ENCODE peak calls at places on chromosome 17, in five cellular contexts. Y, Z, S, B and P are unnamed samples.
A peak's percentile ranks its signal among the peaks of the same experiment; 100 is the strongest.

GRCh38 chr17:27834571-27834970 is 34.2 kb upstream of the NOS2 start:
- DNase-seq in Y (peak; percentile 76), Z (no peak), S (no peak), B (no peak), P (no peak)

GRCh38 chr17:21287703-21288449 is 3.4 kb downstream of the MAP2K3 start:
- DNase-seq in Y (peak; percentile 98), Z (no peak), S (peak; percentile 98), B (peak; percentile 98), P (peak; percentile 88)

GRCh38 chr17:74037320-74037719 is 166.2 kb upstream of the RPL38 start:
- DNase-seq in Y (peak; percentile 33), Z (peak; percentile 29), S (no peak), B (no peak), P (no peak)

GRCh38 chr17:55487727-55488436 is 23.4 kb downstream of the SMIM36 start:
- DNase-seq in Y (no peak), Z (no peak), S (no peak), B (no peak), P (no peak)

GRCh38 chr17:27530791-27531391 is 74.6 kb downstream of the KSR1 start:
- DNase-seq in Y (no peak), Z (no peak), S (no peak), B (no peak), P (peak; percentile 39)

GRCh38 chr17:2244545-2245525 is 58.8 kb downstream of the SMG6 start:
- DNase-seq in Y (peak; percentile 66), Z (peak; percentile 77), S (peak; percentile 93), B (peak; percentile 88), P (peak; percentile 89)

GRCh38 chr17:47929218-47930000 is 12.0 kb upstream of the PNPO start:
- DNase-seq in Y (no peak), Z (no peak), S (no peak), B (no peak), P (no peak)

GRCh38 chr17:73695035-73695738 is 50.9 kb upstream of the SDK2 start:
- DNase-seq in Y (no peak), Z (peak; percentile 0), S (no peak), B (no peak), P (no peak)

GRCh38 chr17:74147966-74148365 is 55.5 kb upstream of the RPL38 start:
- DNase-seq in Y (no peak), Z (no peak), S (no peak), B (no peak), P (no peak)

GRCh38 chr17:50884354-50885311 is 18.5 kb upstream of the TOB1 start:
- DNase-seq in Y (peak; percentile 63), Z (no peak), S (no peak), B (no peak), P (no peak)

GRCh38 chr17:37261286-37261685 is 114.5 kb upstream of the C17orf78 start:
- DNase-seq in Y (peak; percentile 43), Z (no peak), S (no peak), B (no peak), P (no peak)